ENCODE peak calls at places on chromosomes 11 and 22, in six cellular contexts. C is colonic mucosa, A is AG04450, T is AG04449, X is HL-60, M is lung. E is an unnamed sample.

GRCh38 chr11:94305146-94305545 is 766 bp downstream of the IZUMO1R start:
- DNase-seq in C (no peak), A (peak), T (no peak), X (no peak), M (no peak), E (no peak)

GRCh38 chr11:11036185-11037161 is 178.6 kb upstream of the ZBED5 start:
- DNase-seq in C (peak), A (no peak), T (no peak), X (peak), M (no peak), E (peak)

GRCh38 chr11:102385053-102385976 is 38.3 kb downstream of the BIRC2 start:
- DNase-seq in C (no peak), A (no peak), T (no peak), X (no peak), M (no peak), E (no peak)

GRCh38 chr11:8566613-8567210 is 27.3 kb downstream of the STK33 start:
- DNase-seq in C (no peak), A (no peak), T (no peak), X (no peak), M (no peak), E (peak)

GRCh38 chr11:134391656-134392055 is 20.4 kb downstream of the B3GAT1 start:
- DNase-seq in C (no peak), A (no peak), T (no peak), X (no peak), M (no peak), E (no peak)

GRCh38 chr11:118606157-118606843 is 1.1 kb upstream of the PHLDB1 start:
- DNase-seq in C (no peak), A (no peak), T (no peak), X (no peak), M (no peak), E (no peak)

GRCh38 chr11:69931994-69932910 is 113.0 kb upstream of the FGF3 start:
- DNase-seq in C (no peak), A (no peak), T (no peak), X (no peak), M (no peak), E (no peak)

GRCh38 chr11:111549869-111550203 is 9.3 kb downstream of the LAYN start:
- DNase-seq in C (no peak), A (no peak), T (no peak), X (no peak), M (no peak), E (no peak)

GRCh38 chr11:8362899-8363298 is 99.2 kb upstream of the LMO1 start:
- DNase-seq in C (no peak), A (no peak), T (no peak), X (no peak), M (no peak), E (no peak)

GRCh38 chr11:35962373-35963138 is 18.7 kb downstream of the LDLRAD3 start:
- DNase-seq in C (no peak), A (no peak), T (no peak), X (no peak), M (no peak), E (no peak)

GRCh38 chr22:19566599-19567382 is 42.6 kb upstream of the CLDN5 start:
- DNase-seq in C (no peak), A (no peak), T (no peak), X (no peak), M (no peak), E (no peak)

GRCh38 chr22:20026204-20026908 is 5.4 kb downstream of the TANGO2 start:
- DNase-seq in C (no peak), A (no peak), T (no peak), X (no peak), M (no peak), E (no peak)

GRCh38 chr11:13368041-13368446 is 90.5 kb downstream of the BMAL1 start:
- DNase-seq in C (no peak), A (no peak), T (peak), X (no peak), M (no peak), E (peak)

GRCh38 chr11:60810583-60810982 is 25.4 kb downstream of the MS4A10 start:
- DNase-seq in C (peak), A (no peak), T (no peak), X (no peak), M (no peak), E (no peak)

GRCh38 chr11:95138448-95138847 is 48.8 kb downstream of the ENDOD1 start:
- DNase-seq in C (no peak), A (no peak), T (no peak), X (no peak), M (no peak), E (no peak)

GRCh38 chr11:8017894-8018741 is 31.0 kb downstream of the EIF3F start:
- DNase-seq in C (peak), A (no peak), T (no peak), X (no peak), M (no peak), E (no peak)

GRCh38 chr11:33827206-33827605 is 52.9 kb upstream of the FBXO3 start:
- DNase-seq in C (no peak), A (no peak), T (no peak), X (no peak), M (no peak), E (no peak)

GRCh38 chr11:70887428-70887827 is 364.9 kb downstream of the SHANK2 start:
- DNase-seq in C (no peak), A (no peak), T (no peak), X (no peak), M (no peak), E (no peak)

GRCh38 chr22:47929073-47929472 is 1166.6 kb downstream of the TBC1D22A start:
- DNase-seq in C (no peak), A (no peak), T (no peak), X (no peak), M (no peak), E (no peak)

GRCh38 chr11:117005758-117006157 is 92.5 kb downstream of the SIK3 start:
- DNase-seq in C (no peak), A (no peak), T (no peak), X (no peak), M (no peak), E (no peak)

GRCh38 chr22:32044913-32045312 is 1.9 kb downstream of the SLC5A1 start:
- DNase-seq in C (peak), A (no peak), T (no peak), X (no peak), M (no peak), E (no peak)

GRCh38 chr11:46273511-46274205 is 3.8 kb upstream of the CREB3L1 start:
- DNase-seq in C (peak), A (no peak), T (no peak), X (no peak), M (no peak), E (no peak)

GRCh38 chr11:23013509-23013908 is 153.2 kb upstream of the CCDC179 start:
- DNase-seq in C (no peak), A (no peak), T (no peak), X (no peak), M (no peak), E (no peak)

GRCh38 chr11:1759851-1760220 is 3.9 kb downstream of the CTSD start:
- DNase-seq in C (no peak), A (no peak), T (no peak), X (no peak), M (no peak), E (no peak)

GRCh38 chr11:33670250-33671011 is 30.2 kb downstream of the C11orf91 start:
- DNase-seq in C (no peak), A (no peak), T (no peak), X (no peak), M (no peak), E (no peak)

GRCh38 chr11:34302046-34302921 is 55.5 kb downstream of the ABTB2 start:
- DNase-seq in C (no peak), A (peak), T (peak), X (peak), M (no peak), E (peak)

GRCh38 chr22:37304595-37305343 is 22.5 kb downstream of the CYTH4 start:
- DNase-seq in C (no peak), A (no peak), T (no peak), X (no peak), M (no peak), E (no peak)

GRCh38 chr11:12154871-12155668 is 44.7 kb downstream of the MICAL2 start:
- DNase-seq in C (no peak), A (no peak), T (no peak), X (no peak), M (no peak), E (no peak)

GRCh38 chr11:11378184-11378940 is 25.3 kb upstream of the CSNK2A3 start:
- DNase-seq in C (no peak), A (no peak), T (no peak), X (no peak), M (no peak), E (no peak)

GRCh38 chr11:134033696-134034491 is 35.0 kb upstream of the JAM3 start:
- DNase-seq in C (peak), A (peak), T (peak), X (no peak), M (peak), E (peak)

GRCh38 chr22:37627545-37627944 is 11.9 kb upstream of the SH3BP1 start:
- DNase-seq in C (no peak), A (no peak), T (no peak), X (no peak), M (no peak), E (no peak)

GRCh38 chr11:107849791-107850190 is 8.8 kb downstream of the SLC35F2 start:
- DNase-seq in C (no peak), A (no peak), T (no peak), X (no peak), M (no peak), E (no peak)

DNA sequence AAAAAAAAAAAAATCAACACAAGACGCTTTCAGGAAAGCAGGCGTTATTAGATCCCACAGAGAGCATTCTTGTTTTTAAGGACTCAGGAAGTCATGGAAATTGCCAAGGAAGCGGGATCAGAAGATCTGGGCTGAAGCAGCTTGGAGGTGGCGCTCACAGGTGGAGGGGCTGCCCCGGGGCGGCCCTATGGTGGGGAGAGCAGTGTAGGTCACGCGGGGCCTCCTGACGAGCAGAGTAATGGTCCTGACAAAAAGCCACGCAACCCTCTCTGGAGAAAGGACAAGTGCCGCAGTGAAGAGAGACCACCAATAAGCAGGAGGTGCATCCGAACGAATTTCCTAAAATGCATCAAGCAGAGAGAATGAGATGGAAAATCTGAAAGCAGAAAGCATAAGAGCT is 407.0 kb downstream of the BRD1 start:
- DNase-seq in C (no peak), A (no peak), T (no peak), X (no peak), M (no peak), E (no peak)
- H3K4me3 ChIP-seq in C (no peak), A (no peak), T (no peak), X (no peak), M (no peak), E (no peak)

DNA sequence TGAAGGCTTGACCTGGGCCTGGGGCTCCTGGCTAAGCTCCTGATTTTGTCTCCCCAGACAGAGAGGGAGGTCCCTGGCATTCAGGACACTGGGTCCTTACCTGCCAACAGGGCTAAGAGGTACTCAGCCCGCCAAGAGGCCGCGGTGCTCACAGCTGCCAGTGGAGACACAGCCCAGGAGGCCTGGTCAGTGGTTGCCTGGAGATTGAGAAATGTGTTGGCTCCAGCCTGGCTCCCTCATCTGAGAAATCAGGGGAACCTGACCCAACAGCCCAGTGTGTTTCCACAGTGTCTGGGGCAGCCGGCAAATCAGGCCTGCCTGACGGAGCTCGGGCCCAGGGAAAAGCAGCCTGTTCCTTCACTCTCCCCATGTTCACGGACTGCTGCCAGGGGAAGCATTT is 79.4 kb upstream of the NAV2 start:
- DNase-seq in C (no peak), A (no peak), T (no peak), X (no peak), M (peak), E (no peak)
- H3K4me3 ChIP-seq in C (no peak), A (no peak), T (no peak), X (no peak), M (no peak), E (no peak)

DNA sequence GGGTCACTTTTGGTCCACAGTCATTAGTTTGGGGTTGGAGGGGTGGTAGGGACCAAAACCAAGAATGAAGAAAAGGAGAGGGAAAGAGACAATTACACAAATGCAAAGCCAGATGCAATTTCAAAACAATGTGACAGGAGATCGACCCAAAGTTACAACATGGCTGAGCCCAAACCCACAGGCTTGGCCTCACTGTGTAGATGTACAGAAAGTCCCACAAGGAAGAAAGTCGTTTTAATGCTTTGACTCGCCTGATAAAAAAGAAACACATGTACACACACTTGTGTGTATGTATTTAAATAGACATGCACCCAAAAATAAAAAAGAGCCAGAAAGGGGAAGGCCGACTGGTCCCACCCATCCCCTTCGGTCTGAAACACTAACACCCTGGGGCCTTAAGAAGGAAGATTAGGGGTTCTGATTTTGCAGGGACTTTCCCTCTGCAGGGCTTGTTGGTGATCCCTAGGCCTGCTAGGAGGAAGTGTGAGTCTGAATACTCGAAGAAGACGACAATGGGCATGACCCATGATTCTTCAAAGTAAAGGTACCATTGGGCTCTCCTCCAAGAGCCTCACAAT is 104.1 kb downstream of the ETS1 start:
- DNase-seq in C (no peak), A (no peak), T (no peak), X (no peak), M (no peak), E (no peak)
- H3K4me3 ChIP-seq in C (no peak), A (no peak), T (no peak), X (no peak), M (no peak), E (no peak)

DNA sequence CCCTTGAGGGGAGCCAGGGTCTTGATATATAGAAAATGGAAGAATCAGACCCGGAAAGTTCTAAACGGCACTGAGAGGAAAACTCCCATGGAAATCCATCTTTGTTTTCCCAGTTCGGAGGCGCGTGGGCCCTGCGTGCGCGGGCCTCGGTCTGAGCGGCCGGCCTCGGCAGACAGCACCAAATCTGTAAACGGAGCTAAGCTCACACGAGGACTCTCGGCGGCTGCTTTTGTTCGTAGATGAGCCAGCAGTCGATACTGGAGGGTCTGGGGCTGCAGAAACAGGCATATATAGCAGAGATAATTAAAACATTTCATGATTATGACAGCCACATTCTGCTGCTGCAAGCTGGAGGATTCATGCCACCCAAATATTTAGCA is 68.5 kb upstream of the PPARA start:
- DNase-seq in C (no peak), A (no peak), T (no peak), X (no peak), M (no peak), E (no peak)
- H3K4me3 ChIP-seq in C (peak), A (peak), T (peak), X (no peak), M (peak), E (peak)

DNA sequence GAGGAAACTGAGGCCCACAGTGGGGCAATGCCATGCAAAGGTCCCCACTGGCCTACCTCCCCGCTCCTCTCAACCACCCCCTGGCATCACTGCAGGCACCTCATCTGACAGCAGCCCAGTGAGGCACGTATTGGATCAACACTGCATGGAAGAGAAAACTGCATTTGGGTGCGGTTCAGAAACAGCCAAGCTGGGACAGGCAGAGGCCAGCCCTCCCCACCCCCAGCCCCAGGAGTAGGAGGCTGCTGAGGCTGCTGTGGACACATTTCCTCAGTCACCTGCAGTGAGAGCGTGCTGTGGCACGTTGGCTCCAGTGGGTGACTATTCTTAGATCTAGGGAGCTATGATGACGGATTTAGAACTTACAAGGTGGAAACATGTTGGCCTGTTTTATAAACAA is 63.7 kb downstream of the KCNC1 start:
- DNase-seq in C (no peak), A (no peak), T (no peak), X (no peak), M (no peak), E (no peak)
- H3K4me3 ChIP-seq in C (no peak), A (no peak), T (no peak), X (no peak), M (no peak), E (no peak)

GRCh38 chr11:87368876-87369480 is 331.2 kb downstream of the TMEM135 start:
- DNase-seq in C (no peak), A (no peak), T (no peak), X (no peak), M (no peak), E (no peak)
- H3K4me3 ChIP-seq in C (no peak), A (no peak), T (no peak), X (no peak), M (no peak), E (no peak)

GRCh38 chr22:39503590-39503989 is 1.5 kb downstream of the MIEF1 start:
- DNase-seq in C (no peak), A (no peak), T (no peak), X (no peak), M (no peak), E (no peak)
- H3K4me3 ChIP-seq in C (peak), A (peak), T (peak), X (peak), M (no peak), E (peak)

E was measured in epithelial cell of proximal tubule.